ENCODE peak calls at places on chromosomes 13 and 19, in seven cellular contexts. One of them, this sample, is unnamed.
A peak's percentile ranks its signal among the peaks of the same experiment; 100 is the strongest.

GRCh38 chr19:13329766-13330165 is 176.5 kb downstream of the CACNA1A start:
- DNase-seq in pancreas: no peak
- DNase-seq in type B pancreatic cell: no peak
- DNase-seq in NCI-H1092 treated with DMSO at 0.1 percent for 48 hours: no peak
- DNase-seq in Ammon's horn: no peak
- DNase-seq in NCI-H1105: no peak
- DNase-seq in NCI-H2081 treated with DMSO at 0.1 percent for 48 hours: no peak
- DNase-seq in this sample: no peak

GRCh38 chr13:24217601-24218281 is 57.2 kb downstream of the SPATA13 start:
- DNase-seq in pancreas: peak; percentile 75
- DNase-seq in type B pancreatic cell: no peak
- DNase-seq in NCI-H1092 treated with DMSO at 0.1 percent for 48 hours: no peak
- DNase-seq in Ammon's horn: peak; percentile 54
- DNase-seq in NCI-H1105: no peak
- DNase-seq in NCI-H2081 treated with DMSO at 0.1 percent for 48 hours: no peak
- DNase-seq in this sample: no peak

GRCh38 chr13:46170687-46171086 is 11.3 kb downstream of the LCP1 start:
- DNase-seq in pancreas: no peak
- DNase-seq in type B pancreatic cell: no peak
- DNase-seq in NCI-H1092 treated with DMSO at 0.1 percent for 48 hours: no peak
- DNase-seq in Ammon's horn: no peak
- DNase-seq in NCI-H1105: no peak
- DNase-seq in NCI-H2081 treated with DMSO at 0.1 percent for 48 hours: no peak
- DNase-seq in this sample: no peak

GRCh38 chr13:44197791-44198770 is 175.5 kb upstream of the SERP2 start:
- DNase-seq in pancreas: no peak
- DNase-seq in type B pancreatic cell: no peak
- DNase-seq in NCI-H1092 treated with DMSO at 0.1 percent for 48 hours: peak; percentile 13
- DNase-seq in Ammon's horn: no peak
- DNase-seq in NCI-H1105: no peak
- DNase-seq in NCI-H2081 treated with DMSO at 0.1 percent for 48 hours: peak; percentile 92
- DNase-seq in this sample: no peak

GRCh38 chr13:37090912-37091311 is 14.6 kb downstream of the CSNK1A1L start:
- DNase-seq in pancreas: no peak
- DNase-seq in type B pancreatic cell: no peak
- DNase-seq in NCI-H1092 treated with DMSO at 0.1 percent for 48 hours: no peak
- DNase-seq in Ammon's horn: no peak
- DNase-seq in NCI-H1105: no peak
- DNase-seq in NCI-H2081 treated with DMSO at 0.1 percent for 48 hours: no peak
- DNase-seq in this sample: no peak

GRCh38 chr13:31521466-31521865 is 217.9 kb upstream of the RXFP2 start:
- DNase-seq in pancreas: no peak
- DNase-seq in type B pancreatic cell: no peak
- DNase-seq in NCI-H1092 treated with DMSO at 0.1 percent for 48 hours: no peak
- DNase-seq in Ammon's horn: peak; percentile 25
- DNase-seq in NCI-H1105: no peak
- DNase-seq in NCI-H2081 treated with DMSO at 0.1 percent for 48 hours: no peak
- DNase-seq in this sample: no peak

GRCh38 chr13:92806215-92806614 is 420.4 kb upstream of the GPC6 start:
- DNase-seq in pancreas: no peak
- DNase-seq in type B pancreatic cell: no peak
- DNase-seq in NCI-H1092 treated with DMSO at 0.1 percent for 48 hours: no peak
- DNase-seq in Ammon's horn: peak; percentile 4
- DNase-seq in NCI-H1105: no peak
- DNase-seq in NCI-H2081 treated with DMSO at 0.1 percent for 48 hours: no peak
- DNase-seq in this sample: no peak

GRCh38 chr19:29566496-29567054 is 39.5 kb upstream of the POP4 start:
- DNase-seq in pancreas: no peak
- DNase-seq in type B pancreatic cell: no peak
- DNase-seq in NCI-H1092 treated with DMSO at 0.1 percent for 48 hours: no peak
- DNase-seq in Ammon's horn: no peak
- DNase-seq in NCI-H1105: no peak
- DNase-seq in NCI-H2081 treated with DMSO at 0.1 percent for 48 hours: no peak
- DNase-seq in this sample: no peak

GRCh38 chr13:70809588-70809987 is 701.3 kb upstream of the KLHL1 start:
- DNase-seq in pancreas: no peak
- DNase-seq in type B pancreatic cell: no peak
- DNase-seq in NCI-H1092 treated with DMSO at 0.1 percent for 48 hours: no peak
- DNase-seq in Ammon's horn: no peak
- DNase-seq in NCI-H1105: no peak
- DNase-seq in NCI-H2081 treated with DMSO at 0.1 percent for 48 hours: no peak
- DNase-seq in this sample: no peak

GRCh38 chr13:28313579-28313978 is 175.2 kb downstream of the PAN3 start:
- DNase-seq in pancreas: no peak
- DNase-seq in type B pancreatic cell: no peak
- DNase-seq in NCI-H1092 treated with DMSO at 0.1 percent for 48 hours: no peak
- DNase-seq in Ammon's horn: no peak
- DNase-seq in NCI-H1105: no peak
- DNase-seq in NCI-H2081 treated with DMSO at 0.1 percent for 48 hours: no peak
- DNase-seq in this sample: no peak

GRCh38 chr19:6424190-6424938 is at the start of gene KHSRP:
- DNase-seq in pancreas: peak; percentile 100
- DNase-seq in type B pancreatic cell: no peak
- DNase-seq in NCI-H1092 treated with DMSO at 0.1 percent for 48 hours: no peak
- DNase-seq in Ammon's horn: no peak
- DNase-seq in NCI-H1105: peak; percentile 54
- DNase-seq in NCI-H2081 treated with DMSO at 0.1 percent for 48 hours: no peak
- DNase-seq in this sample: peak; percentile 16

GRCh38 chr19:12314553-12314952 is 18.9 kb downstream of the ZNF563 start:
- DNase-seq in pancreas: no peak
- DNase-seq in type B pancreatic cell: no peak
- DNase-seq in NCI-H1092 treated with DMSO at 0.1 percent for 48 hours: no peak
- DNase-seq in Ammon's horn: no peak
- DNase-seq in NCI-H1105: no peak
- DNase-seq in NCI-H2081 treated with DMSO at 0.1 percent for 48 hours: no peak
- DNase-seq in this sample: no peak

GRCh38 chr19:55624109-55625003 is at the start of gene ZNF784:
- DNase-seq in pancreas: peak; percentile 98
- DNase-seq in type B pancreatic cell: peak; percentile 98
- DNase-seq in NCI-H1092 treated with DMSO at 0.1 percent for 48 hours: peak; percentile 89
- DNase-seq in Ammon's horn: peak; percentile 96
- DNase-seq in NCI-H1105: peak; percentile 97
- DNase-seq in NCI-H2081 treated with DMSO at 0.1 percent for 48 hours: peak; percentile 38
- DNase-seq in this sample: peak; percentile 91